ENCODE peak calls at places on chromosomes 3 and 15, in eight cellular contexts. D is GM23248, Y is neural progenitor cell, J is H9, M is astrocyte, Z is Karpas-422, W is IMR-90, O is mammary epithelial cell. S is an unnamed sample.

GRCh38 chr15:57557810-57558209 is 33.9 kb upstream of the MYZAP start:
- DNase-seq in M (no peak), Z (no peak), W (no peak), D (no peak), O (no peak), Y (no peak), J (no peak), S (no peak)

GRCh38 chr15:62075595-62076279 is 9.0 kb downstream of the C2CD4A start:
- DNase-seq in J (no peak), M (peak), W (peak), Z (no peak), D (peak), O (peak), Y (no peak), S (peak)

GRCh38 chr15:92714071-92714456 is 58.5 kb upstream of the FAM174B start:
- DNase-seq in Z (no peak), D (peak), O (peak), W (peak), Y (peak), J (peak), M (peak), S (peak)

GRCh38 chr3:98734737-98735136 is 28.4 kb upstream of the ST3GAL6 start:
- DNase-seq in O (no peak), Y (no peak), D (no peak), M (peak), J (no peak), W (no peak), Z (no peak), S (peak)

GRCh38 chr3:74630602-74631001 is 16.1 kb upstream of the CNTN3 start:
- DNase-seq in M (no peak), O (peak), Z (no peak), D (peak), W (peak), Y (no peak), J (no peak), S (no peak)

GRCh38 chr3:182440101-182440500 is 353.2 kb upstream of the ATP11B start:
- DNase-seq in Y (no peak), O (peak), J (no peak), W (no peak), Z (no peak), D (no peak), M (no peak), S (no peak)

GRCh38 chr3:152258448-152259302 is 10.1 kb upstream of the MBNL1 start:
- DNase-seq in M (peak), Z (no peak), W (peak), J (no peak), D (peak), Y (no peak), O (peak), S (peak)

GRCh38 chr15:70741107-70741511 is 22.2 kb downstream of the UACA start:
- DNase-seq in J (no peak), Y (no peak), W (peak), O (peak), D (peak), M (peak), Z (no peak), S (peak)

GRCh38 chr3:133384331-133385027 is 15.4 kb upstream of the BFSP2 start:
- DNase-seq in O (peak), M (peak), Y (peak), J (peak), W (peak), Z (peak), D (peak), S (peak)

GRCh38 chr3:94162700-94163099 is 99.8 kb downstream of the NSUN3 start:
- DNase-seq in Y (no peak), D (peak), O (peak), W (peak), M (peak), Z (no peak), J (no peak), S (peak)

GRCh38 chr15:66700412-66700801 is 1.6 kb upstream of the SMAD6 start:
- DNase-seq in M (no peak), W (no peak), Z (peak), J (no peak), Y (no peak), D (no peak), O (no peak), S (no peak)

GRCh38 chr15:66702035-66702769 is at the start of gene SMAD6:
- DNase-seq in W (peak), O (peak), M (peak), Y (peak), J (peak), D (peak), Z (peak), S (peak)

GRCh38 chr15:66701422-66702034 is 508 bp upstream of the SMAD6 start:
- DNase-seq in Y (peak), M (peak), J (peak), D (peak), Z (peak), W (no peak), O (peak), S (no peak)

GRCh38 chr15:66698971-66699370 is 3.1 kb upstream of the SMAD6 start:
- DNase-seq in Y (peak), O (no peak), M (no peak), W (no peak), D (no peak), J (peak), Z (no peak), S (no peak)

DNA sequence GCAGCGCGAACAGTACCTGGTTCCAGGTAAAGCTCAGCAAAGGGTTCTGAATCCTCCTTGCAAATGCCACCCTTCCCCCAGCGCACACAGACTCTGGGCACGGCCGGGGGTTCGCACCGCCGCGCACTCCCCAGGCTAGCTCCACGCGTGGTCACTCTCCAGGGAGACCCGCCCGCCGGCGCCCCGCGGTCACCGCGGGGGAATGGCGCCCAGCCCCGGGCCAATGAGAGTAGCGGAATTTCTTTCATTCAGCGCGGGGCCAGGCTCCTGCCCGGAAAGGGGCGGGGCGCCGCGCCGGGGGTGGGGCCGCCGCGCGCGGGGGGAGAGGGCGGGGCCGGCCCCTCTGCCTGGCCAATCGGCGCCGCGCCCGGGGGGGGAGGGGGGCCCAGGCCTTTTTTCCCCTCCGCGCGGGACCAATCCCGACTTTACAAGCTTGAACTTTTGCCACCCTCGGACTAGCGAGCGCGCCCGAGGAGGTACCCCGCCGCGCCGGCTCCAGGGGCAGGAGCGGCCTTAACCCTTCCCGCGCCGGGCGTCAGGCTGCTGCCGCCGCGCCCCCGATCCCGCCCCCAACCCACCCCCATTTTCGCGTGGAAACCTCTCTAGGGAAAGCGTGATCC is 1.1 kb upstream of the SMAD6 start:
- DNase-seq in Z (peak), O (peak), W (peak), Y (peak), D (peak), M (peak), J (peak), S (peak)
- H3K9ac ChIP-seq in Z (peak), O (peak), W (peak), Y (no peak), D (peak), M (peak), J (peak), S (peak)

GRCh38 chr3:52534281-52535183 is 875 bp upstream of the NT5DC2 start:
- DNase-seq in J (peak), Z (no peak), O (no peak), W (peak), M (no peak), Y (peak), D (peak), S (peak)
- H2AFZ ChIP-seq in J (no peak), Z (no peak), O (peak), W (peak), M (peak), Y (no peak), D (peak), S (peak)

GRCh38 chr3:110420158-110420641 is 651.4 kb upstream of the NECTIN3 start:
- DNase-seq in Y (no peak), O (peak), Z (no peak), D (peak), W (peak), M (peak), J (no peak), S (peak)
- H3K9ac ChIP-seq in Y (no peak), O (no peak), Z (no peak), D (peak), W (no peak), M (peak), J (no peak), S (no peak)

DNA sequence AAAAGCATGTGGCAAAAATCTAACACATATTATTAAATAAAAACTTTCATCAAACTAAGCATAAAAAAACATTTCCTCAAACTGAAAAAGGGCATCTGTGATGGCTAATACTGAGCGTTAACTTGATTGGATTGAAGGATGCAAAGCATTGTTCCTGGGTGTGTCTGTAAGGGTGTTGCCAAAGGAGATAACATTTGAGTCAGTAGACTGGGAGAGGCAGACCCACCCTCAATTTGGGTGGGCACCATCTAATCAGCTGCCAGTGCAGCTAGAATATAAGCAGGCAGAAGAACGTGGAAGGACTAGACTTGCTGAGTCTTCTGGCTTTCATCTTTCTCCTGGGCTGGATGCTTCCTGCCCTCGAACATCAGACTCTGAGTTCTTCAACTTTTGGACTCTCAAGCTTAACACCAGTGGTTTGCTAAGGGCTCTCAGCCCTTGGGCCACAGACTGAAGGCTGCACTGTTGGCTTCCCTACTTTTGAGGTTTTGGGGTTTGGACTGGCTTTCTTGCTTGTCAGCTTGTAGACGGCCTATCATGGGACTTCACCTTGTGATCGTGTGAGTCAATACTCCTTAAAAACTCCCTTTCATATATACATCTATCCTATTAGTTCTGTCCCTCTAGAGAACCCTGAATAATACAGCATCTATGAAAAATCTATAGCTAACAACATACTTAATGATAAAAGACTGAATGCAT is 45.4 kb downstream of the DAZL start:
- DNase-seq in Y (no peak), O (no peak), J (no peak), W (no peak), Z (no peak), M (no peak), D (no peak), S (no peak)
- H2AFZ ChIP-seq in Y (peak), O (no peak), J (no peak), W (no peak), Z (peak), M (no peak), D (no peak), S (no peak)

GRCh38 chr3:167880183-167880582 is 144.7 kb downstream of the SERPINI1 start:
- DNase-seq in Y (no peak), D (no peak), J (no peak), O (no peak), M (no peak), Z (no peak), W (no peak), S (no peak)

GRCh38 chr3:167872941-167873340 is 137.4 kb downstream of the SERPINI1 start:
- DNase-seq in M (no peak), W (no peak), D (peak), Y (no peak), J (no peak), O (no peak), Z (no peak), S (no peak)

GRCh38 chr3:167872032-167872431 is 136.5 kb downstream of the SERPINI1 start:
- DNase-seq in Y (no peak), O (no peak), J (no peak), D (no peak), W (no peak), M (no peak), Z (no peak), S (no peak)

GRCh38 chr3:167874667-167875372 is 139.3 kb downstream of the SERPINI1 start:
- DNase-seq in M (peak), J (no peak), W (no peak), Y (no peak), Z (no peak), D (no peak), O (no peak), S (no peak)

GRCh38 chr3:167876603-167877325 is 141.2 kb downstream of the SERPINI1 start:
- DNase-seq in Y (no peak), M (peak), W (peak), Z (no peak), D (peak), J (no peak), O (peak), S (peak)
- H3K9ac ChIP-seq in Y (no peak), M (no peak), W (no peak), Z (no peak), D (no peak), J (no peak), O (no peak), S (no peak)

GRCh38 chr15:76976572-76977270 is 18.2 kb upstream of the PSTPIP1 start:
- DNase-seq in D (no peak), Y (no peak), W (no peak), Z (no peak), M (no peak), J (no peak), O (no peak), S (no peak)
- H2AFZ ChIP-seq in D (no peak), Y (no peak), W (no peak), Z (no peak), M (no peak), J (no peak), O (no peak), S (no peak)

GRCh38 chr3:40172560-40172959 is 136.9 kb upstream of the EIF1B start:
- DNase-seq in M (no peak), D (no peak), Z (no peak), O (no peak), J (no peak), W (no peak), Y (no peak), S (no peak)

GRCh38 chr3:40170395-40170794 is 139.1 kb upstream of the EIF1B start:
- DNase-seq in Z (peak), M (no peak), Y (no peak), D (no peak), O (no peak), W (no peak), J (no peak), S (no peak)

GRCh38 chr3:40167958-40168357 is 141.5 kb upstream of the EIF1B start:
- DNase-seq in J (no peak), M (no peak), D (no peak), Z (no peak), W (no peak), Y (no peak), O (no peak), S (no peak)

GRCh38 chr3:40166997-40167396 is 142.5 kb upstream of the EIF1B start:
- DNase-seq in D (no peak), M (no peak), Z (no peak), J (peak), O (no peak), W (no peak), Y (peak), S (no peak)

GRCh38 chr3:40169983-40170382 is 139.5 kb upstream of the EIF1B start:
- DNase-seq in J (no peak), D (no peak), M (no peak), Z (no peak), W (no peak), Y (no peak), O (no peak), S (no peak)
- H3K9ac ChIP-seq in J (no peak), D (no peak), M (no peak), Z (peak), W (no peak), Y (no peak), O (no peak), S (no peak)

GRCh38 chr3:64444619-64445317 is 219.5 kb upstream of the PRICKLE2 start:
- DNase-seq in Z (no peak), Y (peak), D (peak), M (no peak), J (peak), W (no peak), O (no peak), S (no peak)
- H2AFZ ChIP-seq in Z (no peak), Y (peak), D (peak), M (peak), J (no peak), W (peak), O (peak), S (peak)

S was measured in fibroblast of lung.